ENCODE peak calls at places on chromosomes 1 and 21, in four cellular contexts. P, V, U and X are unnamed samples.

GRCh38 chr1:110164951-110165350 is 14.7 kb downstream of the SLC6A17 start:
- DNase-seq in U (no peak), P (no peak), V (no peak), X (no peak)

GRCh38 chr21:42654913-42655796 is 1.7 kb downstream of the PDE9A start:
- DNase-seq in U (no peak), V (no peak), P (no peak), X (no peak)

GRCh38 chr1:232393010-232393833 is 236.7 kb downstream of the SIPA1L2 start:
- DNase-seq in P (no peak), V (no peak), U (no peak), X (no peak)

GRCh38 chr1:57632401-57632800 is 208.5 kb upstream of the DAB1 start:
- DNase-seq in V (no peak), U (no peak), P (no peak), X (no peak)

GRCh38 chr1:208233546-208233945 is 10.6 kb downstream of the PLXNA2 start:
- DNase-seq in U (no peak), V (no peak), P (no peak), X (peak; percentile 38)

GRCh38 chr1:76176020-76176419 is 101.5 kb downstream of the ST6GALNAC3 start:
- DNase-seq in U (no peak), P (no peak), V (no peak), X (no peak)

GRCh38 chr21:41369105-41369914 is 7.5 kb downstream of the MX2 start:
- DNase-seq in V (peak; percentile 23), P (no peak), U (no peak), X (peak; percentile 14)

GRCh38 chr1:218686258-218686657 is 341.1 kb downstream of the TGFB2 start:
- DNase-seq in P (no peak), V (no peak), U (no peak), X (no peak)

GRCh38 chr1:109897244-109897955 is 13.2 kb upstream of the CSF1 start:
- DNase-seq in P (no peak), V (no peak), U (no peak), X (no peak)

GRCh38 chr1:31397360-31398095 is 15.5 kb upstream of the SERINC2 start:
- DNase-seq in U (no peak), V (no peak), P (no peak), X (no peak)

GRCh38 chr1:233606813-233607212 is 7.1 kb upstream of the KCNK1 start:
- DNase-seq in P (no peak), V (no peak), U (no peak), X (no peak)

GRCh38 chr1:218711884-218712674 is 366.9 kb downstream of the TGFB2 start:
- DNase-seq in P (peak; percentile 80), U (no peak), V (no peak), X (no peak)

GRCh38 chr1:247376659-247377058 is 39.3 kb upstream of the NLRP3 start:
- DNase-seq in U (no peak), P (no peak), V (no peak), X (peak; percentile 16)

GRCh38 chr1:50747394-50747793 is 212.7 kb downstream of the FAF1 start:
- DNase-seq in P (no peak), V (no peak), U (no peak), X (no peak)

GRCh38 chr1:4634793-4635406 is 19.5 kb upstream of the AJAP1 start:
- DNase-seq in P (no peak), U (no peak), V (no peak), X (no peak)

GRCh38 chr1:60914982-60915381 is 167.4 kb upstream of the NFIA start:
- DNase-seq in V (no peak), P (no peak), U (no peak), X (no peak)

GRCh38 chr1:66436378-66437135 is 97.4 kb upstream of the SGIP1 start:
- DNase-seq in P (no peak), U (no peak), V (no peak), X (no peak)

GRCh38 chr1:81811757-81812371 is 11.1 kb downstream of the ADGRL2 start:
- DNase-seq in P (no peak), U (no peak), V (no peak), X (no peak)
- TF ChIP-seq CTCF in P (no peak), U (no peak), V (no peak), X (peak; percentile 58)

GRCh38 chr1:224106568-224107281 is 7.2 kb upstream of the FBXO28 start:
- DNase-seq in U (no peak), P (no peak), V (no peak), X (no peak)
- TF ChIP-seq CTCF in U (no peak), P (no peak), V (no peak), X (peak; percentile 57)

GRCh38 chr1:165697881-165698842 is at the start of gene ALDH9A1:
- DNase-seq in U (peak; percentile 65), V (peak; percentile 76), P (peak; percentile 89), X (peak; percentile 79)
- TF ChIP-seq CTCF in U (no peak), V (no peak), P (peak; percentile 31), X (peak; percentile 58)

GRCh38 chr1:224333939-224334701 is 4.1 kb upstream of the NVL start:
- DNase-seq in V (no peak), P (no peak), U (no peak), X (no peak)

GRCh38 chr1:224331824-224332223 is 1.9 kb upstream of the NVL start:
- DNase-seq in P (no peak), U (no peak), V (no peak), X (no peak)

GRCh38 chr1:224331326-224331725 is 1.4 kb upstream of the NVL start:
- DNase-seq in V (no peak), U (no peak), P (no peak), X (no peak)

GRCh38 chr1:224329842-224330753 is at the start of gene NVL:
- DNase-seq in U (peak; percentile 31), V (peak; percentile 69), P (peak; percentile 81), X (peak; percentile 71)

DNA sequence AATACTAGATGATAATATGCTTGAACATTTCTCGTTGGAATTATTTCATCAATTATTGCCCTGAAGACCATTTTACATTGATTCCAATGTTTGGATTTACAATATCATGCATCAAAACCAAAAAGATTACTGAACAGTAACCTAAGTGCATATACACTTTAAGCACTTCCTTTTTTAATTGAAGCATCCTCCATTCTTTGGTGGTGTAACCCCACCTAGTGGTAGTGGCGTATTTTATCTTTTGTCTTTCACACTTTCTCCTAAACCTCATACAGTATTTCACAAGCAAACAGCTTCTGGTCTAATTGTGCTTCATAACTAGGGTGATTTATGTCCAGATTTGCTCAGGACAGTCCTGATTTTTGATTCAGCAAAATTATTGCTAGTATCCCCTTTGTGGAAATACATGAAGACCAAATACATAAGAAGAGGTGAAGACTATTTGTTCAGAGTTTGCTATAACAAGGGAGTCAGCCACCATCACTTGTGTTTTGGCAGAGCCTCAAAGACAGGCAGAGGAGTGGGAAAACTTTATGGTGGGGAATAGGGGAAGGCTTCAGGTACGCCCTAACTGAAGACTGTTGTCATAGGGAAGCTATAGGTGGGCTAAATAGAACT is 3.4 kb upstream of the NVL start:
- DNase-seq in P (no peak), V (no peak), U (no peak), X (no peak)
- TF ChIP-seq CTCF in P (peak; percentile 51), V (peak; percentile 81), U (no peak), X (peak; percentile 77)

GRCh38 chr1:93846151-93846928 is 32.7 kb downstream of the DNTTIP2 start:
- DNase-seq in P (peak; percentile 88), V (peak; percentile 74), U (peak; percentile 63), X (peak; percentile 83)
- TF ChIP-seq CTCF in P (peak; percentile 32), V (no peak), U (no peak), X (peak; percentile 47)

GRCh38 chr1:7591565-7591964 is 179.5 kb upstream of the VAMP3 start:
- DNase-seq in P (no peak), V (no peak), U (no peak), X (no peak)
- TF ChIP-seq CTCF in P (no peak), V (no peak), U (no peak), X (no peak)

GRCh38 chr1:205595861-205596260 is 36.0 kb downstream of the ELK4 start:
- DNase-seq in V (no peak), P (no peak), U (no peak), X (no peak)
- TF ChIP-seq CTCF in V (no peak), P (no peak), U (no peak), X (no peak)

GRCh38 chr1:53949023-53949611 is 3.0 kb downstream of the LRRC42 start:
- DNase-seq in P (peak; percentile 43), U (no peak), V (no peak), X (peak; percentile 36)
- TF ChIP-seq CTCF in P (peak; percentile 60), U (no peak), V (peak; percentile 45), X (peak; percentile 68)

DNA sequence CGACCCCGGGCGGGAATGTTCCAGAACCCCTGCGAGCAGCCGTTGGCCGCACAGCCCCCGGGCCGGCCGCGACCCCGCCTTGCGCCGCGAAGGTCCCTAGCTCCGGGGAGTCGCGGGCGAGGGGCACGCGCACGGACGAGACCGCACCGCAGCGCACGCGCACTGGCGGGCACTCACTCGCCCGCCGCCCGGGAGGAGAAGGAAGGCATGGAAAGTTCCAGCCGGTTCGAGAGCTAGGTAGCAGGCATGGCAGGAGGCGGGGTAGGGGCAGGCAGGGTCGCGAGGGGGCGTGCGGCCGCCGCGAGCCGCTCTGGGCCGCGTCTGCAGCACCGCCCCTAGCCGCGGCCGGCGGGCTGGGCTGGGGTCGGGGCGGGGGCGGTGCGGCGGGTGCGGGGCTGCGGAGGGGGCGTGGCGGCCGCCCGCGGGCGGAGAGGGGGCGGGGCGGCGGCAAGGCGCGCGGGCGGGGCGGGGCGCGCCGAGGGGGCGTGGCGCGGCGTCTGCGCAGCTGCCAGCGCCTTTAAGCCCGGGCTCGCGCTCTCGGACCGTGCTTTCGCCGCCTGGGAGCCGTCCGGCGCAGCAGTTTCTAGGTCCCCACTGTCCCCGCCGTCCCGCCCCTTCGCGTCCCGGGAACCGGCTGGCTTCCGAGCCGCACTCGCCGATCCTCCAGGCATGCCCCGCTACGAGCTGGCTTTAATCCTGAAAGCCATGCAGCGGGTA is at the start of the genes MRPS6 and SLC5A3:
- DNase-seq in V (peak; percentile 49), U (peak; percentile 46), P (peak; percentile 81), X (peak; percentile 75)
- TF ChIP-seq CTCF in V (no peak), U (no peak), P (no peak), X (peak; percentile 36)

GRCh38 chr1:206809504-206810084 is 37.3 kb upstream of the IL10 start:
- DNase-seq in V (peak; percentile 26), P (no peak), U (no peak), X (no peak)
- TF ChIP-seq CTCF in V (peak; percentile 62), P (no peak), U (no peak), X (no peak)